ENCODE peak calls at places on chromosomes 6 and 20, in ten cellular contexts. X is GM12864, Z is A549, Y is foreskin fibroblast, T is colonic mucosa, F is transverse colon, K is omental fat pad, N is tibial nerve, J is B cell, A is right lobe of liver. H is an unnamed sample.
A peak's percentile ranks its signal among the peaks of the same experiment; 100 is the strongest.

GRCh38 chr20:50478162-50479036 is 31.8 kb upstream of the PTPN1 start:
- DNase-seq in X (peak; percentile 50), Z (peak; percentile 64), Y (peak; percentile 46), T (peak; percentile 81), F (peak; percentile 81), K (no peak), N (no peak), J (peak; percentile 82), A (peak; percentile 70), H (peak; percentile 50)

GRCh38 chr6:167219967-167220512 is 62.3 kb upstream of the GPR31 start:
- DNase-seq in X (no peak), Z (no peak), Y (no peak), T (no peak), F (no peak), K (no peak), N (no peak), J (no peak), A (peak; percentile 77), H (no peak)

GRCh38 chr6:72636215-72636614 is 14.4 kb downstream of the KCNQ5 start:
- DNase-seq in X (no peak), Z (no peak), Y (no peak), T (no peak), F (no peak), K (no peak), N (no peak), J (no peak), A (no peak), H (no peak)

GRCh38 chr20:35395728-35396127 is 16.0 kb downstream of the UQCC1 start:
- DNase-seq in X (no peak), Z (no peak), Y (peak; percentile 49), T (no peak), F (no peak), K (no peak), N (no peak), J (no peak), A (no peak), H (no peak)

GRCh38 chr6:57190140-57190539 is 18.0 kb downstream of the BAG2 start:
- DNase-seq in X (no peak), Z (no peak), Y (peak; percentile 68), T (no peak), F (no peak), K (no peak), N (no peak), J (no peak), A (no peak), H (no peak)

GRCh38 chr6:138527376-138528092 is 28.2 kb upstream of the NHSL1 start:
- DNase-seq in X (no peak), Z (no peak), Y (no peak), T (no peak), F (no peak), K (no peak), N (no peak), J (no peak), A (no peak), H (no peak)

GRCh38 chr6:125511809-125512341 is 210.1 kb upstream of the HDDC2 start:
- DNase-seq in X (no peak), Z (no peak), Y (peak; percentile 57), T (no peak), F (no peak), K (no peak), N (no peak), J (no peak), A (no peak), H (no peak)

GRCh38 chr6:157148391-157149323 is 174.7 kb downstream of the TMEM242 start:
- DNase-seq in X (no peak), Z (peak; percentile 82), Y (peak; percentile 95), T (no peak), F (peak; percentile 28), K (no peak), N (no peak), J (no peak), A (no peak), H (no peak)

GRCh38 chr20:58458342-58459057 is 56.7 kb downstream of the APCDD1L start:
- DNase-seq in X (peak; percentile 83), Z (no peak), Y (no peak), T (no peak), F (no peak), K (no peak), N (no peak), J (peak; percentile 66), A (no peak), H (peak; percentile 84)

GRCh38 chr6:132479131-132479530 is 33.8 kb downstream of the STX7 start:
- DNase-seq in X (no peak), Z (no peak), Y (peak; percentile 33), T (no peak), F (no peak), K (no peak), N (no peak), J (no peak), A (no peak), H (no peak)

GRCh38 chr6:14146459-14147096 is 29.0 kb downstream of the CD83 start:
- DNase-seq in X (no peak), Z (no peak), Y (no peak), T (no peak), F (no peak), K (no peak), N (no peak), J (no peak), A (no peak), H (no peak)

GRCh38 chr6:87700729-87701675 is 1.0 kb downstream of the AKIRIN2 start:
- DNase-seq in X (no peak), Z (peak; percentile 44), Y (peak; percentile 91), T (peak; percentile 39), F (peak; percentile 35), K (no peak), N (no peak), J (peak; percentile 68), A (peak; percentile 66), H (peak; percentile 71)

GRCh38 chr6:28940294-28940858 is 16.6 kb upstream of the TRIM27 start:
- DNase-seq in X (no peak), Z (no peak), Y (peak; percentile 69), T (peak; percentile 78), F (peak; percentile 41), K (peak; percentile 31), N (no peak), J (no peak), A (no peak), H (peak; percentile 27)

GRCh38 chr6:86685230-86685797 is 252.0 kb upstream of the HTR1E start:
- DNase-seq in X (no peak), Z (no peak), Y (no peak), T (no peak), F (no peak), K (no peak), N (no peak), J (no peak), A (no peak), H (no peak)

GRCh38 chr6:1039191-1039590 is 272.7 kb upstream of the FOXQ1 start:
- DNase-seq in X (no peak), Z (no peak), Y (no peak), T (peak; percentile 43), F (peak; percentile 18), K (no peak), N (no peak), J (no peak), A (no peak), H (no peak)

GRCh38 chr6:166954118-166954713 is 2.1 kb downstream of the RNASET2 start:
- DNase-seq in X (no peak), Z (no peak), Y (no peak), T (peak; percentile 39), F (peak; percentile 35), K (no peak), N (no peak), J (no peak), A (no peak), H (no peak)

GRCh38 chr6:15366003-15366535 is 120.2 kb downstream of the JARID2 start:
- DNase-seq in X (no peak), Z (no peak), Y (no peak), T (no peak), F (no peak), K (no peak), N (no peak), J (no peak), A (no peak), H (no peak)

GRCh38 chr6:142316791-142317368 is 15.1 kb downstream of the ADGRG6 start:
- DNase-seq in X (no peak), Z (no peak), Y (no peak), T (no peak), F (no peak), K (no peak), N (no peak), J (no peak), A (no peak), H (no peak)
- TF ChIP-seq CTCF in X (no peak), Z (no peak), Y (no peak), T (no peak), F (no peak), K (no peak), N (no peak), J (no peak), A (no peak), H (no peak)

GRCh38 chr6:43089467-43089866 is 13.4 kb downstream of the PTK7 start:
- DNase-seq in X (no peak), Z (no peak), Y (peak; percentile 41), T (no peak), F (no peak), K (no peak), N (no peak), J (no peak), A (no peak), H (no peak)
- TF ChIP-seq CTCF in X (no peak), Z (no peak), Y (no peak), T (no peak), F (no peak), K (no peak), N (no peak), J (no peak), A (no peak), H (no peak)

GRCh38 chr6:2790588-2790987 is 25.4 kb downstream of the WRNIP1 start:
- DNase-seq in X (no peak), Z (peak; percentile 34), Y (peak; percentile 35), T (no peak), F (no peak), K (no peak), N (no peak), J (no peak), A (no peak), H (no peak)
- TF ChIP-seq CTCF in X (no peak), Z (no peak), Y (no peak), T (no peak), F (no peak), K (no peak), N (no peak), J (no peak), A (no peak), H (no peak)

GRCh38 chr20:36848677-36849076 is 27.3 kb upstream of the TLDC2 start:
- DNase-seq in X (no peak), Z (no peak), Y (no peak), T (no peak), F (no peak), K (no peak), N (no peak), J (no peak), A (no peak), H (no peak)

GRCh38 chr20:36852187-36852586 is 23.8 kb upstream of the TLDC2 start:
- DNase-seq in X (no peak), Z (no peak), Y (peak; percentile 59), T (no peak), F (no peak), K (no peak), N (no peak), J (no peak), A (no peak), H (peak; percentile 76)

GRCh38 chr20:36849333-36850065 is 26.4 kb upstream of the TLDC2 start:
- DNase-seq in X (no peak), Z (no peak), Y (peak; percentile 13), T (no peak), F (no peak), K (no peak), N (no peak), J (no peak), A (no peak), H (no peak)

GRCh38 chr20:36851490-36851889 is 24.4 kb upstream of the TLDC2 start:
- DNase-seq in X (no peak), Z (no peak), Y (peak; percentile 7), T (no peak), F (no peak), K (no peak), N (no peak), J (no peak), A (no peak), H (no peak)

GRCh38 chr20:36850759-36851158 is 25.2 kb upstream of the TLDC2 start:
- DNase-seq in X (no peak), Z (no peak), Y (no peak), T (no peak), F (no peak), K (no peak), N (no peak), J (no peak), A (no peak), H (no peak)
- TF ChIP-seq CTCF in X (no peak), Z (no peak), Y (no peak), T (no peak), F (no peak), K (no peak), N (no peak), J (no peak), A (no peak), H (no peak)

H was measured in GM13977.